ENCODE peak calls at places on chromosome 7, in nine cellular contexts. M, F, S, I, K, V, T, L and D are unnamed samples.

GRCh38 chr7:121452400-121452799 is 56.3 kb upstream of the FAM3C start:
- DNase-seq in L (no peak), T (no peak), S (no peak), I (no peak), V (no peak), M (no peak), K (no peak), F (no peak), D (no peak)

GRCh38 chr7:108066486-108066885 is 63.5 kb upstream of the LAMB1 start:
- DNase-seq in S (no peak), L (no peak), V (no peak), K (no peak), I (no peak), F (no peak), T (no peak), M (no peak), D (no peak)

GRCh38 chr7:133540096-133540860 is 287.4 kb downstream of the EXOC4 start:
- DNase-seq in T (no peak), V (no peak), I (no peak), K (no peak), S (no peak), M (no peak), L (no peak), F (no peak), D (no peak)

GRCh38 chr7:22488643-22489462 is 11.1 kb downstream of the STEAP1B start:
- DNase-seq in S (peak), L (no peak), M (peak), F (peak), T (peak), I (no peak), K (peak), V (peak), D (no peak)

GRCh38 chr7:5755704-5756131 is 25.7 kb downstream of the RNF216 start:
- DNase-seq in F (no peak), M (no peak), K (no peak), T (no peak), S (no peak), L (no peak), V (no peak), I (no peak), D (no peak)

GRCh38 chr7:79090543-79090942 is 362.9 kb downstream of the MAGI2 start:
- DNase-seq in F (no peak), L (no peak), T (no peak), K (no peak), I (no peak), S (no peak), M (no peak), V (no peak), D (no peak)

GRCh38 chr7:32222251-32222900 is 152.2 kb upstream of the PDE1C start:
- DNase-seq in F (no peak), S (no peak), T (no peak), V (no peak), I (no peak), L (no peak), M (no peak), K (no peak), D (peak)

GRCh38 chr7:77416621-77417371 is 647 bp upstream of the GSAP start:
- DNase-seq in T (no peak), F (no peak), L (no peak), S (no peak), K (no peak), M (no peak), V (no peak), I (no peak), D (no peak)

GRCh38 chr7:6729492-6730342 is 23.0 kb upstream of the ZNF12 start:
- DNase-seq in I (peak), K (peak), F (peak), V (peak), L (peak), T (peak), S (peak), M (peak), D (peak)

GRCh38 chr7:69365588-69366241 is 232.6 kb upstream of the AUTS2 start:
- DNase-seq in F (no peak), M (no peak), I (peak), S (peak), L (no peak), T (no peak), K (no peak), V (no peak), D (no peak)

GRCh38 chr7:152366662-152367061 is 69.1 kb downstream of the KMT2C start:
- DNase-seq in M (no peak), S (no peak), T (no peak), F (no peak), K (peak), L (no peak), V (no peak), I (no peak), D (no peak)

GRCh38 chr7:50657341-50657873 is 92.2 kb upstream of the DDC start:
- DNase-seq in K (peak), T (no peak), I (no peak), S (peak), M (no peak), L (no peak), V (no peak), F (no peak), D (no peak)

GRCh38 chr7:31883761-31884164 is 186.4 kb downstream of the PDE1C start:
- DNase-seq in F (no peak), M (peak), T (no peak), S (no peak), V (no peak), L (no peak), K (no peak), I (no peak), D (no peak)

GRCh38 chr7:127920787-127921438 is 110.3 kb downstream of the LRRC4 start:
- DNase-seq in K (no peak), F (no peak), S (peak), V (no peak), M (no peak), L (no peak), I (no peak), T (no peak), D (no peak)

GRCh38 chr7:77866370-77866769 is 67.8 kb downstream of the PHTF2 start:
- DNase-seq in I (no peak), T (no peak), L (no peak), F (no peak), K (no peak), M (no peak), S (no peak), V (no peak), D (no peak)

GRCh38 chr7:40840990-40841389 is 706.2 kb downstream of the SUGCT start:
- DNase-seq in K (no peak), V (no peak), L (no peak), S (no peak), I (no peak), M (no peak), T (no peak), F (no peak), D (no peak)

GRCh38 chr7:28166982-28167715 is 13.4 kb downstream of the JAZF1 start:
- DNase-seq in I (no peak), S (no peak), L (no peak), K (no peak), F (no peak), T (no peak), V (no peak), M (no peak), D (no peak)

GRCh38 chr7:96949766-96950165 is 55.6 kb upstream of the DLX6 start:
- DNase-seq in F (no peak), K (no peak), S (peak), L (no peak), I (peak), M (no peak), T (no peak), V (no peak), D (no peak)

GRCh38 chr7:5574770-5575269 is 151.2 kb upstream of the TNRC18 start:
- DNase-seq in K (no peak), I (no peak), V (no peak), S (no peak), T (no peak), M (peak), F (no peak), L (peak), D (peak)

GRCh38 chr7:46468753-46469356 is 547.8 kb upstream of the IGFBP3 start:
- DNase-seq in K (no peak), V (no peak), S (peak), I (no peak), L (no peak), M (peak), T (no peak), F (no peak), D (no peak)

GRCh38 chr7:66921396-66921917 is 432 bp downstream of the TMEM248 start:
- DNase-seq in M (peak), L (no peak), S (peak), I (peak), F (no peak), K (no peak), T (no peak), V (no peak), D (no peak)

GRCh38 chr7:27134392-27134791 is 3.8 kb upstream of the HOXA4 start:
- DNase-seq in V (no peak), M (peak), K (no peak), T (no peak), L (no peak), S (no peak), I (no peak), F (no peak), D (no peak)

GRCh38 chr7:29879609-29880008 is 73.3 kb downstream of the WIPF3 start:
- DNase-seq in L (no peak), F (no peak), V (no peak), K (no peak), T (no peak), M (no peak), I (no peak), S (no peak), D (no peak)

GRCh38 chr7:94422136-94422535 is 27.4 kb downstream of the COL1A2 start:
- DNase-seq in M (no peak), T (no peak), K (no peak), I (no peak), F (no peak), V (no peak), S (no peak), L (no peak), D (no peak)

GRCh38 chr7:156604836-156605695 is 35.5 kb upstream of the RNF32 start:
- DNase-seq in L (no peak), K (no peak), F (no peak), S (no peak), I (no peak), M (no peak), V (no peak), T (no peak), D (no peak)